ENCODE peak calls at places on chromosomes 1 and 21, in eight cellular contexts. J is stomach, C is esophagus squamous epithelium, W is thyroid gland, R is HepG2, F is ovary, B is adrenal gland, D is heart left ventricle. X is an unnamed sample.

GRCh38 chr1:96488777-96489176 is 232.8 kb upstream of the PTBP2 start:
- DNase-seq in D (no peak), J (no peak), R (no peak), C (no peak), F (no peak), B (no peak), W (no peak), X (no peak)

GRCh38 chr1:200457810-200458209 is 48.0 kb upstream of the ZNF281 start:
- DNase-seq in D (no peak), J (no peak), R (no peak), W (no peak), C (no peak), F (no peak), B (no peak), X (no peak)

GRCh38 chr1:6519935-6520621 is 28.6 kb upstream of the PLEKHG5 start:
- DNase-seq in F (peak), J (no peak), R (no peak), B (peak), W (peak), C (no peak), D (no peak), X (peak)

GRCh38 chr1:201085902-201086735 is 26.1 kb downstream of the CACNA1S start:
- DNase-seq in F (peak), B (peak), D (no peak), C (no peak), W (peak), J (peak), R (peak), X (no peak)

GRCh38 chr21:39300587-39300986 is 12.8 kb downstream of the BRWD1 start:
- DNase-seq in W (no peak), B (no peak), F (no peak), R (no peak), J (no peak), C (no peak), D (no peak), X (no peak)

GRCh38 chr1:208086116-208086515 is 158.1 kb downstream of the PLXNA2 start:
- DNase-seq in D (no peak), B (no peak), R (no peak), W (no peak), J (no peak), F (no peak), C (no peak), X (no peak)

GRCh38 chr1:94757931-94758330 is 62.2 kb upstream of the SLC44A3 start:
- DNase-seq in W (no peak), B (peak), C (no peak), D (peak), F (peak), J (no peak), R (no peak), X (no peak)

GRCh38 chr21:32174819-32175218 is 104.0 kb downstream of the MIS18A start:
- DNase-seq in D (no peak), W (no peak), J (no peak), F (no peak), C (no peak), B (no peak), R (no peak), X (no peak)

GRCh38 chr1:975896-976683 is 5.8 kb downstream of the PERM1 start:
- DNase-seq in J (peak), R (peak), C (no peak), W (peak), D (peak), B (peak), F (no peak), X (peak)

GRCh38 chr1:83882906-83883305 is 116.0 kb downstream of the TTLL7 start:
- DNase-seq in F (no peak), C (no peak), W (no peak), D (no peak), B (peak), J (no peak), R (no peak), X (no peak)

GRCh38 chr1:35691080-35691479 is 27.6 kb downstream of the C1orf216 start:
- DNase-seq in W (peak), D (no peak), B (no peak), F (no peak), R (no peak), C (no peak), J (no peak), X (no peak)

GRCh38 chr1:62962794-62963776 is 179.2 kb downstream of the ATG4C start:
- DNase-seq in R (peak), F (no peak), B (peak), J (peak), C (no peak), W (peak), D (peak), X (no peak)

GRCh38 chr1:208557046-208557445 is 312.9 kb upstream of the PLXNA2 start:
- DNase-seq in W (no peak), J (no peak), C (no peak), D (no peak), B (no peak), F (no peak), R (no peak), X (no peak)

GRCh38 chr1:85134583-85135455 is 66.0 kb downstream of the SYDE2 start:
- DNase-seq in C (no peak), R (peak), W (peak), J (no peak), B (no peak), D (no peak), F (no peak), X (no peak)

GRCh38 chr21:45293214-45293725 is 5.6 kb upstream of the POFUT2 start:
- DNase-seq in W (peak), R (no peak), D (peak), B (peak), F (peak), J (peak), C (no peak), X (peak)
- TF ChIP-seq POLR2A in W (no peak), R (no peak), D (no peak), B (no peak), F (no peak), J (no peak), C (no peak), X (no peak)

GRCh38 chr1:103108525-103109150 is 316 bp upstream of the COL11A1 start:
- DNase-seq in J (no peak), D (peak), W (peak), B (peak), F (peak), C (no peak), R (no peak), X (no peak)
- H3K4me3 ChIP-seq in J (peak), D (no peak), W (no peak), B (no peak), F (peak), C (peak), R (no peak), X (peak)

GRCh38 chr1:47189844-47190562 is at the start of gene PDZK1IP1:
- DNase-seq in D (peak), C (no peak), W (peak), J (peak), B (peak), R (no peak), F (peak), X (peak)
- TF ChIP-seq POLR2A in D (no peak), C (no peak), W (no peak), J (no peak), B (no peak), R (no peak), F (no peak), X (no peak)

DNA sequence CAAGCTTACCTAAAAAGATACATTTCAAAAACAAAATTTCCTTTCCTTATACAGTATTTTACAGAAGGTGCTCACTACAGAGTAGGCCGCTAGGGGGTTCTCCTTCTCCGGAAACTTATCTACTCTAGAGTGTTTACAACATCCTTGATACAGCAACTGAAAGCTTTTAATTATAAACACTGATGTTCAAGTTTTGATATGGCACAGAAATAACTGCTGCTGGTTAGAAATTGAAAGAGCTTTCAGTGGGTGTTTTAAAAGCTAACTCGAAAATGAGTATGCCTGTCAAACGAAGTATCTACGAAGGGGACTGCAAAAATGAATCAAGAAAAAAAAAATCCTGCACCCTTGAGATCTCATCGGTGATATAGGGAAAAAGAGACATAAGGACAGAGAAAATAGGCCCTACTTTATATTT is 1.0 kb downstream of the YOD1 start:
- DNase-seq in R (peak), C (no peak), D (no peak), B (peak), F (peak), W (peak), J (peak), X (peak)
- H3K4me3 ChIP-seq in R (peak), C (peak), D (peak), B (peak), F (peak), W (peak), J (peak), X (peak)

GRCh38 chr1:109802901-109803561 is 39.3 kb upstream of the EPS8L3 start:
- DNase-seq in B (peak), F (no peak), D (no peak), C (no peak), R (no peak), W (no peak), J (peak), X (no peak)
- TF ChIP-seq POLR2A in B (no peak), F (no peak), D (no peak), C (no peak), R (no peak), W (no peak), J (no peak), X (no peak)